ENCODE peak calls at places on chromosome 12, in seven cellular contexts. P is GM03348, N is Kasumi-1, U is NCI-H1417, Q is colonic mucosa, B is transverse colon, F is substantia nigra. T is an unnamed sample.

GRCh38 chr12:12265571-12266388 is 1.1 kb downstream of the LRP6 start:
- DNase-seq in F (no peak), U (peak), N (peak), Q (peak), B (no peak), P (peak), T (peak)

GRCh38 chr12:30792648-30793499 is 38.1 kb upstream of the CAPRIN2 start:
- DNase-seq in U (no peak), Q (no peak), B (no peak), F (no peak), P (peak), N (no peak), T (no peak)

GRCh38 chr12:93892431-93893210 is 215.4 kb downstream of the CRADD start:
- DNase-seq in N (no peak), B (no peak), F (no peak), P (no peak), U (peak), Q (no peak), T (no peak)

GRCh38 chr12:116282371-116283286 is 5.1 kb upstream of the MED13L start:
- DNase-seq in U (no peak), Q (no peak), N (peak), P (no peak), F (no peak), B (no peak), T (peak)

GRCh38 chr12:85711735-85712390 is 124.3 kb downstream of the RASSF9 start:
- DNase-seq in N (no peak), F (no peak), Q (peak), U (no peak), P (peak), B (no peak), T (no peak)

GRCh38 chr12:97940629-97941028 is 478.0 kb downstream of the RMST start:
- DNase-seq in Q (no peak), F (no peak), B (no peak), N (no peak), P (peak), U (no peak), T (no peak)

GRCh38 chr12:54383041-54383609 is 1.4 kb downstream of the ZNF385A start:
- DNase-seq in Q (no peak), N (peak), U (no peak), B (no peak), F (no peak), P (peak), T (peak)

GRCh38 chr12:43332977-43333649 is 218.9 kb downstream of the ADAMTS20 start:
- DNase-seq in Q (no peak), B (no peak), P (no peak), U (peak), N (no peak), F (no peak), T (peak)

GRCh38 chr12:2295941-2296461 is 243.2 kb downstream of the CACNA1C start:
- DNase-seq in B (no peak), Q (no peak), F (no peak), P (peak), U (peak), N (no peak), T (no peak)

GRCh38 chr12:131608740-131609665 is 101.9 kb upstream of the SFSWAP start:
- DNase-seq in P (peak), F (peak), B (peak), U (peak), N (peak), Q (peak), T (peak)

GRCh38 chr12:87779858-87780498 is 249.2 kb downstream of the C12orf50 start:
- DNase-seq in Q (no peak), N (no peak), B (no peak), U (no peak), F (no peak), P (no peak), T (no peak)

GRCh38 chr12:51759695-51760094 is 88.8 kb downstream of the FIGNL2 start:
- DNase-seq in B (no peak), U (no peak), Q (no peak), P (no peak), F (no peak), N (no peak), T (no peak)

GRCh38 chr12:94781835-94782234 is 131.5 kb upstream of the TMCC3 start:
- DNase-seq in F (no peak), B (no peak), Q (no peak), P (no peak), N (no peak), U (no peak), T (no peak)

GRCh38 chr12:6546016-6546415 is 9.8 kb downstream of the IFFO1 start:
- DNase-seq in B (no peak), U (no peak), P (no peak), Q (no peak), N (no peak), F (no peak), T (no peak)

GRCh38 chr12:15669256-15669948 is 119.8 kb downstream of the EPS8 start:
- DNase-seq in U (no peak), Q (no peak), B (no peak), F (no peak), N (no peak), P (no peak), T (no peak)

GRCh38 chr12:130709151-130710000 is 6.7 kb downstream of the RIMBP2 start:
- DNase-seq in P (no peak), Q (no peak), F (no peak), B (no peak), N (no peak), U (no peak), T (no peak)

GRCh38 chr12:100974747-100975146 is 180.2 kb downstream of the ANO4 start:
- DNase-seq in U (no peak), N (no peak), F (no peak), P (no peak), B (no peak), Q (no peak), T (no peak)

GRCh38 chr12:6532927-6533652 is 1.2 kb upstream of the GAPDH start:
- DNase-seq in F (peak), U (peak), P (peak), N (peak), Q (peak), B (peak), T (peak)

GRCh38 chr12:105640780-105641179 is 310.3 kb downstream of the C12orf75 start:
- DNase-seq in B (no peak), F (no peak), P (no peak), N (no peak), U (peak), Q (no peak), T (no peak)

GRCh38 chr12:94754653-94755052 is 104.3 kb upstream of the TMCC3 start:
- DNase-seq in Q (no peak), B (no peak), F (no peak), U (no peak), P (no peak), N (no peak), T (no peak)

GRCh38 chr12:45543887-45544286 is 185.6 kb upstream of the ARID2 start:
- DNase-seq in U (peak), B (peak), N (peak), P (peak), F (peak), Q (peak), T (peak)

GRCh38 chr12:67515679-67516363 is 132.7 kb upstream of the DYRK2 start:
- DNase-seq in Q (peak), P (no peak), B (peak), F (no peak), U (peak), N (no peak), T (peak)

GRCh38 chr12:14410841-14411569 is 45.5 kb downstream of the ATF7IP start:
- DNase-seq in B (no peak), P (no peak), F (no peak), N (no peak), U (no peak), Q (no peak), T (peak)

GRCh38 chr12:47903151-47903611 is 1.6 kb downstream of the VDR start:
- DNase-seq in F (no peak), Q (peak), P (peak), U (no peak), B (peak), N (peak), T (peak)

GRCh38 chr12:122813310-122813713 is 21.9 kb upstream of the HIP1R start:
- DNase-seq in Q (no peak), P (no peak), N (peak), B (no peak), U (no peak), F (no peak), T (peak)